ENCODE peak calls at places on chromosome 22, in four cellular contexts. J is substantia nigra, D is AG09319, H is iris pigment epithelial cell. A is an unnamed sample.

GRCh38 chr22:36765943-36766450 is 9.9 kb downstream of the IFT27 start:
- DNase-seq in J (no peak), D (no peak), H (peak), A (peak)

GRCh38 chr22:46549971-46550641 is 12.7 kb upstream of the CELSR1 start:
- DNase-seq in J (no peak), D (no peak), H (no peak), A (no peak)

GRCh38 chr22:20064140-20064480 is 15.9 kb upstream of the DGCR8 start:
- DNase-seq in J (no peak), D (no peak), H (no peak), A (no peak)

GRCh38 chr22:38067028-38067415 is 9.8 kb downstream of the PICK1 start:
- DNase-seq in J (no peak), D (no peak), H (no peak), A (no peak)

GRCh38 chr22:31206896-31207687 is 5.0 kb upstream of the LIMK2 start:
- DNase-seq in J (no peak), D (no peak), H (no peak), A (no peak)

GRCh38 chr22:46833228-46833627 is 70.8 kb downstream of the TBC1D22A start:
- DNase-seq in J (no peak), D (no peak), H (peak), A (no peak)

GRCh38 chr22:19287889-19288288 is 3.6 kb downstream of the CLTCL1 start:
- DNase-seq in J (no peak), D (peak), H (peak), A (no peak)

GRCh38 chr22:46487318-46487717 is 50.1 kb downstream of the CELSR1 start:
- DNase-seq in J (no peak), D (no peak), H (no peak), A (no peak)

GRCh38 chr22:25448435-25449051 is 115.9 kb upstream of the GRK3 start:
- DNase-seq in J (no peak), D (no peak), H (peak), A (no peak)

GRCh38 chr22:23113067-23113846 is 28.5 kb downstream of the RSPH14 start:
- DNase-seq in J (peak), D (no peak), H (no peak), A (peak)

GRCh38 chr22:41656515-41656914 is 32.2 kb downstream of the SNU13 start:
- DNase-seq in J (no peak), D (no peak), H (no peak), A (no peak)

GRCh38 chr22:44586337-44586990 is 88.4 kb upstream of the RTL6 start:
- DNase-seq in J (no peak), D (no peak), H (no peak), A (peak)

GRCh38 chr22:49969751-49970527 is 9.4 kb downstream of the PIM3 start:
- DNase-seq in J (no peak), D (no peak), H (no peak), A (no peak)

GRCh38 chr22:44357962-44358553 is 45.3 kb upstream of the SHISAL1 start:
- DNase-seq in J (no peak), D (no peak), H (no peak), A (peak)

GRCh38 chr22:49087716-49088660 is 739.7 kb downstream of the BRD1 start:
- DNase-seq in J (no peak), D (no peak), H (no peak), A (no peak)

GRCh38 chr22:23065495-23066122 is 4.7 kb upstream of the GNAZ start:
- DNase-seq in J (no peak), D (no peak), H (no peak), A (no peak)

GRCh38 chr22:30910358-30910757 is 58.2 kb downstream of the MORC2 start:
- DNase-seq in J (no peak), D (no peak), H (no peak), A (no peak)

GRCh38 chr22:41608386-41608785 is 12.5 kb downstream of the DESI1 start:
- DNase-seq in J (no peak), D (no peak), H (no peak), A (no peak)

GRCh38 chr22:19928207-19928606 is 13.4 kb upstream of the COMT start:
- DNase-seq in J (no peak), D (no peak), H (no peak), A (no peak)

GRCh38 chr22:23103199-23103954 is 33.1 kb downstream of the GNAZ start:
- DNase-seq in J (no peak), D (no peak), H (no peak), A (no peak)

GRCh38 chr22:36803358-36803757 is 13.5 kb downstream of the PVALB start:
- DNase-seq in J (no peak), D (no peak), H (no peak), A (no peak)

GRCh38 chr22:30485362-30485988 is 13.7 kb upstream of the SEC14L3 start:
- DNase-seq in J (peak), D (peak), H (peak), A (peak)

GRCh38 chr22:49827307-49827852 is 293 bp downstream of the BRD1 start:
- DNase-seq in J (no peak), D (no peak), H (peak), A (no peak)

A was measured in posterior cingulate gyrus.